ENCODE peak calls at places on chromosomes 5 and 9, in six cellular contexts. One of them, this sample, is unnamed.

GRCh38 chr5:159469496-159470370 is 139.4 kb upstream of the IL12B start:
- DNase-seq in body of pancreas: no peak
- DNase-seq in heart right ventricle: no peak
- DNase-seq in stomach: no peak
- DNase-seq in cardiac muscle cell: no peak
- DNase-seq in AG04449: no peak
- DNase-seq in this sample: no peak

GRCh38 chr5:135364416-135365262 is 34.4 kb downstream of the MACROH2A1 start:
- DNase-seq in body of pancreas: no peak
- DNase-seq in heart right ventricle: no peak
- DNase-seq in stomach: no peak
- DNase-seq in cardiac muscle cell: no peak
- DNase-seq in AG04449: no peak
- DNase-seq in this sample: no peak

GRCh38 chr9:86968258-86968920 is 21.1 kb upstream of the GAS1 start:
- DNase-seq in body of pancreas: no peak
- DNase-seq in heart right ventricle: no peak
- DNase-seq in stomach: no peak
- DNase-seq in cardiac muscle cell: peak; percentile 78
- DNase-seq in AG04449: no peak
- DNase-seq in this sample: peak; percentile 63

GRCh38 chr5:39765381-39765780 is 340.6 kb upstream of the DAB2 start:
- DNase-seq in body of pancreas: no peak
- DNase-seq in heart right ventricle: no peak
- DNase-seq in stomach: no peak
- DNase-seq in cardiac muscle cell: peak; percentile 52
- DNase-seq in AG04449: no peak
- DNase-seq in this sample: peak; percentile 78

GRCh38 chr9:85004818-85005413 is 335.4 kb downstream of the NTRK2 start:
- DNase-seq in body of pancreas: no peak
- DNase-seq in heart right ventricle: no peak
- DNase-seq in stomach: no peak
- DNase-seq in cardiac muscle cell: peak; percentile 2
- DNase-seq in AG04449: no peak
- DNase-seq in this sample: no peak

GRCh38 chr9:127518091-127518856 is 67.0 kb downstream of the LRSAM1 start:
- DNase-seq in body of pancreas: no peak
- DNase-seq in heart right ventricle: no peak
- DNase-seq in stomach: no peak
- DNase-seq in cardiac muscle cell: no peak
- DNase-seq in AG04449: no peak
- DNase-seq in this sample: no peak

GRCh38 chr9:35748858-35749514 is at the start of the genes GBA2 and RGP1:
- DNase-seq in body of pancreas: peak; percentile 82
- DNase-seq in heart right ventricle: peak; percentile 82
- DNase-seq in stomach: peak; percentile 89
- DNase-seq in cardiac muscle cell: peak; percentile 73
- DNase-seq in AG04449: no peak
- DNase-seq in this sample: peak; percentile 55

GRCh38 chr9:97703437-97704326 is 6.5 kb upstream of the XPA start:
- DNase-seq in body of pancreas: no peak
- DNase-seq in heart right ventricle: no peak
- DNase-seq in stomach: no peak
- DNase-seq in cardiac muscle cell: peak; percentile 89
- DNase-seq in AG04449: peak; percentile 45
- DNase-seq in this sample: peak; percentile 94

GRCh38 chr5:14869286-14870164 is 2.1 kb downstream of the ANKH start:
- DNase-seq in body of pancreas: no peak
- DNase-seq in heart right ventricle: no peak
- DNase-seq in stomach: no peak
- DNase-seq in cardiac muscle cell: no peak
- DNase-seq in AG04449: no peak
- DNase-seq in this sample: no peak

GRCh38 chr5:163248333-163248732 is 189.1 kb upstream of the CCNG1 start:
- DNase-seq in body of pancreas: peak; percentile 16
- DNase-seq in heart right ventricle: no peak
- DNase-seq in stomach: no peak
- DNase-seq in cardiac muscle cell: no peak
- DNase-seq in AG04449: no peak
- DNase-seq in this sample: peak; percentile 68

GRCh38 chr5:10478436-10478835 is 36.8 kb downstream of the ROPN1L start:
- DNase-seq in body of pancreas: no peak
- DNase-seq in heart right ventricle: no peak
- DNase-seq in stomach: no peak
- DNase-seq in cardiac muscle cell: no peak
- DNase-seq in AG04449: no peak
- DNase-seq in this sample: peak; percentile 27

GRCh38 chr5:91651704-91652103 is 268.6 kb upstream of the ARRDC3 start:
- DNase-seq in body of pancreas: no peak
- DNase-seq in heart right ventricle: no peak
- DNase-seq in stomach: no peak
- DNase-seq in cardiac muscle cell: no peak
- DNase-seq in AG04449: no peak
- DNase-seq in this sample: no peak

GRCh38 chr9:85536076-85536475 is 205.7 kb downstream of the AGTPBP1 start:
- DNase-seq in body of pancreas: no peak
- DNase-seq in heart right ventricle: peak; percentile 47
- DNase-seq in stomach: no peak
- DNase-seq in cardiac muscle cell: peak; percentile 97
- DNase-seq in AG04449: peak; percentile 44
- DNase-seq in this sample: peak; percentile 66

GRCh38 chr5:135246923-135247795 is 151.9 kb downstream of the MACROH2A1 start:
- DNase-seq in body of pancreas: no peak
- DNase-seq in heart right ventricle: no peak
- DNase-seq in stomach: peak; percentile 21
- DNase-seq in cardiac muscle cell: peak; percentile 90
- DNase-seq in AG04449: peak; percentile 80
- DNase-seq in this sample: peak; percentile 93

GRCh38 chr5:135553688-135554462 is 18.1 kb upstream of the NEUROG1 start:
- DNase-seq in body of pancreas: peak; percentile 26
- DNase-seq in heart right ventricle: no peak
- DNase-seq in stomach: peak; percentile 40
- DNase-seq in cardiac muscle cell: peak; percentile 32
- DNase-seq in AG04449: no peak
- DNase-seq in this sample: no peak

GRCh38 chr5:97427235-97427634 is 244.2 kb upstream of the RIOK2 start:
- DNase-seq in body of pancreas: no peak
- DNase-seq in heart right ventricle: no peak
- DNase-seq in stomach: no peak
- DNase-seq in cardiac muscle cell: peak; percentile 7
- DNase-seq in AG04449: no peak
- DNase-seq in this sample: no peak

GRCh38 chr9:128149001-128149701 is at the start of gene LCN2:
- DNase-seq in body of pancreas: peak; percentile 76
- DNase-seq in heart right ventricle: no peak
- DNase-seq in stomach: peak; percentile 84
- DNase-seq in cardiac muscle cell: no peak
- DNase-seq in AG04449: no peak
- DNase-seq in this sample: no peak

GRCh38 chr9:35758475-35759050 is 4.5 kb upstream of the MSMP start:
- DNase-seq in body of pancreas: no peak
- DNase-seq in heart right ventricle: no peak
- DNase-seq in stomach: no peak
- DNase-seq in cardiac muscle cell: peak; percentile 80
- DNase-seq in AG04449: no peak
- DNase-seq in this sample: no peak

GRCh38 chr5:173941758-173942401 is 47.1 kb upstream of the C5orf47 start:
- DNase-seq in body of pancreas: no peak
- DNase-seq in heart right ventricle: no peak
- DNase-seq in stomach: no peak
- DNase-seq in cardiac muscle cell: no peak
- DNase-seq in AG04449: no peak
- DNase-seq in this sample: no peak

GRCh38 chr9:132182609-132183073 is 20.8 kb downstream of the NTNG2 start:
- DNase-seq in body of pancreas: no peak
- DNase-seq in heart right ventricle: no peak
- DNase-seq in stomach: no peak
- DNase-seq in cardiac muscle cell: peak; percentile 43
- DNase-seq in AG04449: no peak
- DNase-seq in this sample: no peak
- TF ChIP-seq CTCF in body of pancreas: no peak
- TF ChIP-seq CTCF in heart right ventricle: no peak
- TF ChIP-seq CTCF in stomach: no peak
- TF ChIP-seq CTCF in cardiac muscle cell: peak; percentile 45
- TF ChIP-seq CTCF in AG04449: peak; percentile 15
- TF ChIP-seq CTCF in this sample: peak; percentile 43

DNA sequence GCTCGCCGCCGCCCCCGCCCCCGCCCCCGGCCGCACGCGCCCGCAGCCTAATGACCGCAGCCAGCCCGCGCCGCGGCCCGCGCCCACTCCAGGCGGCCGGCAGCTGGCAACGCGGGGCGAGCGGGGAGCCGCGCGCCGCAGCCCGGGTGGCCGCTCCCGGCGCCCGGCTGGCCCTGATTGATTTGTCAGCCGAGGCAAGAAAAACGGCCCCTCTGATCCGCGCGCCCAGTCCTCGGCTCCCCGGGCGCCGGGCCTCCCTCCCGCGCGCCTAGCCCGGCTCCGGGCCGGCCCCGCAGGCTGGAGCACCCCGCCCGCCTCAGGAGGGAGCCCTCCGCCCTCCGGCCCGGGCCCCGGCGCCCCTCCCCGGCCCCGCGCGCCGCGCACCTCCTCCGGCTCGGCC is 11.9 kb upstream of the LHX2 start:
- DNase-seq in body of pancreas: no peak
- DNase-seq in heart right ventricle: no peak
- DNase-seq in stomach: no peak
- DNase-seq in cardiac muscle cell: no peak
- DNase-seq in AG04449: no peak
- DNase-seq in this sample: no peak
- H3K4me3 ChIP-seq in body of pancreas: no peak overlapping the region
- H3K4me3 ChIP-seq in heart right ventricle: no peak overlapping the region
- H3K4me3 ChIP-seq in stomach: peak overlapping the region; percentile 22
- H3K4me3 ChIP-seq in cardiac muscle cell: peak overlapping the region; percentile 15
- H3K4me3 ChIP-seq in AG04449: no peak overlapping the region
- H3K4me3 ChIP-seq in this sample: no peak overlapping the region

GRCh38 chr5:44868541-44868940 is 59.8 kb downstream of the MRPS30 start:
- DNase-seq in body of pancreas: no peak
- DNase-seq in heart right ventricle: no peak
- DNase-seq in stomach: no peak
- DNase-seq in cardiac muscle cell: no peak
- DNase-seq in AG04449: no peak
- DNase-seq in this sample: no peak

GRCh38 chr5:44860267-44860666 is 51.5 kb downstream of the MRPS30 start:
- DNase-seq in body of pancreas: no peak
- DNase-seq in heart right ventricle: no peak
- DNase-seq in stomach: no peak
- DNase-seq in cardiac muscle cell: no peak
- DNase-seq in AG04449: no peak
- DNase-seq in this sample: no peak

DNA sequence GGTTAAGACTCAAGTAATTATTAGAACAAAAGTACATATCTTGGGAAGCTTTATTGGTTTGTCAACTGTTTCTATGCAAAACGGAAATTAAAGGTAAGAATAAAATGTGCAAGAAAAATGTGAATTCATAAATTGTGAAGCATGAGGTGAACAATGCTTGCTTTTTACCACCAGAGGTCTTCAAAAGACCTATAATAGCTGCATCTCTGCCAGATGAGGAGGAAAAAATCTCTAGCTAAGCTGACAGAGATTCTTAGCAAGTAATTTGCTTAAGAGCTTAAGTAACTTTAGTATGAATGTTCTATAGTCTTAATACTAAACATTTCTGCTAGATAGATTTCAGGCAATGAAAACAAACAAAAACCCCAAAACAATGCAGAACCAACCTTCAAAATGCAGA is 54.1 kb downstream of the MRPS30 start:
- DNase-seq in body of pancreas: no peak
- DNase-seq in heart right ventricle: no peak
- DNase-seq in stomach: no peak
- DNase-seq in cardiac muscle cell: no peak
- DNase-seq in AG04449: no peak
- DNase-seq in this sample: peak; percentile 44
- TF ChIP-seq CTCF in body of pancreas: no peak
- TF ChIP-seq CTCF in heart right ventricle: peak; percentile 18
- TF ChIP-seq CTCF in stomach: no peak
- TF ChIP-seq CTCF in cardiac muscle cell: no peak
- TF ChIP-seq CTCF in AG04449: no peak
- TF ChIP-seq CTCF in this sample: peak; percentile 49

GRCh38 chr9:93161801-93162635 is 21.9 kb upstream of the WNK2 start:
- DNase-seq in body of pancreas: no peak
- DNase-seq in heart right ventricle: peak; percentile 51
- DNase-seq in stomach: no peak
- DNase-seq in cardiac muscle cell: peak; percentile 16
- DNase-seq in AG04449: no peak
- DNase-seq in this sample: no peak
- H3K4me3 ChIP-seq in body of pancreas: no peak overlapping the region
- H3K4me3 ChIP-seq in heart right ventricle: no peak overlapping the region
- H3K4me3 ChIP-seq in stomach: no peak overlapping the region
- H3K4me3 ChIP-seq in cardiac muscle cell: no peak overlapping the region
- H3K4me3 ChIP-seq in AG04449: no peak overlapping the region
- H3K4me3 ChIP-seq in this sample: no peak overlapping the region

DNA sequence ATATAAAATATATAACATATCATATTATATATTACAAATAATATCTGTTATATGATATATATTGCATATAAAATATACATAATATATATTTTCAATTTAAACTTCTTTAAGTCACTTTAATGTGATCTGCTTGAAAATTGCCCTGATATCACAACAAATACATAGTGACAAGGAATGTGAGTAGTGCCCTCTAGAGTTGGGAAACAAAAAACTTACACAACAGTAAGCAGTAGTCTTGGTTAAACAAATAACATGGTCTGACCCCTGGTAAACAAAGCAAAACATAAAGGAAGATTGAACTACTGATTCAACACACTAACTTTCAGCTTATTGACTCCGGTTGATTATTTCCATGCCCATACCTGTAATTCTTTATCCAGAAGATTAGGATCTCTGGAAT is 188.3 kb upstream of the NMUR2 start:
- DNase-seq in body of pancreas: no peak
- DNase-seq in heart right ventricle: no peak
- DNase-seq in stomach: no peak
- DNase-seq in cardiac muscle cell: no peak
- DNase-seq in AG04449: no peak
- DNase-seq in this sample: no peak
- TF ChIP-seq CTCF in body of pancreas: no peak
- TF ChIP-seq CTCF in heart right ventricle: no peak
- TF ChIP-seq CTCF in stomach: no peak
- TF ChIP-seq CTCF in cardiac muscle cell: no peak
- TF ChIP-seq CTCF in AG04449: no peak
- TF ChIP-seq CTCF in this sample: no peak

DNA sequence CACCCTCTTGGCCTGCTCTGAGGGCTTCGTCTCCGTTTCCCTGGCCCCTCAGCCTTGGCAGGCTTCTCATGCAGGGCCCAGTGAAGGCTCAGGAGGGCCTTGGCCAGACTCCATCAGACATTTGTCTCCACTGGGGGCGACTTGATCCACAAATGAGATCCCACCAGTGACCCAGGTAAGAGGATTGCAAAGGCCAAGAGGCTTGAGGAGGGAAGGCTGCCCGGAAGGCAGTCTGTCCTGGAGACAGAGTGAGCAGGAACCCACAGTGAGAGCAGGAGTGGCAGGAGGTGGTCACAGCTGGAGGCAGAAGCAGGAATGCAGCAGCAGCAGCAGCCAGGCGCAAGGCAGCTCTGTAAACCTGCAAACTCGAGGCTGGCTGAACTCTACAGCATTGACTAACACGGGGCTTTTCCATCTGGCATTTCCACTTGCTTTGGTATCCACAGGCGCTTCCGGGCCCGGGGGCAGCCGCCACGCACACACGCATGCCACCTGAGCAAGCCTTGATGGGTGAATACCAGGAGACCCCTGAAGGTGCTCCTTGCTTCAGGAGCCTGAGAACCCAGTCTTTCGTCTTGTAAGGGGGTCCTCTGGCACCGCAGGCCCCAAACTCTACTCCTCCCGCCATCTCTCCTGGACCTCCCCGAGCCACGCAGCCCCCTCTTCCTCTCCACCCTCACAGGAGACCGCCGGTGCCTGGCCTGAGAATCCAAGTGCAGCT is 14.7 kb downstream of the MGAT1 start:
- DNase-seq in body of pancreas: no peak
- DNase-seq in heart right ventricle: no peak
- DNase-seq in stomach: no peak
- DNase-seq in cardiac muscle cell: peak; percentile 30
- DNase-seq in AG04449: no peak
- DNase-seq in this sample: peak; percentile 72
- H3K4me3 ChIP-seq in body of pancreas: no peak overlapping the region
- H3K4me3 ChIP-seq in heart right ventricle: no peak overlapping the region
- H3K4me3 ChIP-seq in stomach: no peak overlapping the region
- H3K4me3 ChIP-seq in cardiac muscle cell: no peak overlapping the region
- H3K4me3 ChIP-seq in AG04449: no peak overlapping the region
- H3K4me3 ChIP-seq in this sample: no peak overlapping the region